ENCODE peak calls at places on chromosomes 4 and X, in eight cellular contexts. C is cardiac muscle cell, L is cardiac fibroblast, M is choroid plexus epithelial cell, V is WERI-Rb-1, U is upper lobe of left lung, O is AG09309, K is left lung. T is an unnamed sample.

GRCh38 chr4:38078590-38079381 is 118.6 kb downstream of the PTTG2 start:
- DNase-seq in C (peak; percentile 78), L (peak; percentile 79), M (peak; percentile 94), V (no peak), U (no peak), O (no peak), K (no peak), T (peak; percentile 92)

GRCh38 chr4:70709551-70710080 is 12.1 kb upstream of the RUFY3 start:
- DNase-seq in C (no peak), L (no peak), M (no peak), V (no peak), U (no peak), O (no peak), K (no peak), T (no peak)

GRCh38 chr4:157996598-157996997 is 176.2 kb downstream of the GASK1B start:
- DNase-seq in C (no peak), L (no peak), M (no peak), V (no peak), U (no peak), O (no peak), K (no peak), T (no peak)

GRCh38 chr4:40486534-40486933 is 143.1 kb downstream of the RBM47 start:
- DNase-seq in C (peak; percentile 71), L (peak; percentile 77), M (peak; percentile 50), V (no peak), U (no peak), O (peak; percentile 17), K (no peak), T (peak; percentile 71)

GRCh38 chrX:119236599-119237525 is 777 bp downstream of the PGRMC1 start:
- DNase-seq in C (peak; percentile 46), L (peak; percentile 52), M (peak; percentile 65), V (peak; percentile 33), U (no peak), O (no peak), K (no peak), T (peak; percentile 68)

GRCh38 chr4:6972911-6973310 is 63.3 kb downstream of the TBC1D14 start:
- DNase-seq in C (no peak), L (no peak), M (peak; percentile 41), V (no peak), U (no peak), O (no peak), K (no peak), T (no peak)

GRCh38 chr4:184386271-184386781 is 88.0 kb downstream of the IRF2 start:
- DNase-seq in C (no peak), L (no peak), M (no peak), V (no peak), U (no peak), O (no peak), K (no peak), T (no peak)

GRCh38 chrX:35046646-35047231 is 104.1 kb downstream of the FAM47B start:
- DNase-seq in C (no peak), L (no peak), M (no peak), V (no peak), U (no peak), O (no peak), K (no peak), T (no peak)

GRCh38 chr4:931194-931959 is 739 bp downstream of the GAK start:
- DNase-seq in C (peak; percentile 20), L (peak; percentile 35), M (peak; percentile 48), V (no peak), U (no peak), O (peak; percentile 43), K (no peak), T (peak; percentile 74)

GRCh38 chrX:121301356-121301755 is 253.9 kb downstream of the GLUD2 start:
- DNase-seq in C (no peak), L (no peak), M (no peak), V (no peak), U (no peak), O (no peak), K (no peak), T (no peak)

GRCh38 chrX:32170481-32170880 is 1040.9 kb downstream of the DMD start:
- DNase-seq in C (no peak), L (no peak), M (no peak), V (no peak), U (no peak), O (no peak), K (no peak), T (no peak)

GRCh38 chr4:141430686-141431085 is 205.7 kb upstream of the IL15 start:
- DNase-seq in C (no peak), L (no peak), M (no peak), V (no peak), U (no peak), O (no peak), K (no peak), T (no peak)

GRCh38 chr4:141427726-141428296 is 207.1 kb downstream of the ZNF330 start:
- DNase-seq in C (no peak), L (no peak), M (no peak), V (no peak), U (no peak), O (no peak), K (no peak), T (peak; percentile 32)

GRCh38 chr4:141425124-141425523 is 204.4 kb downstream of the ZNF330 start:
- DNase-seq in C (peak; percentile 55), L (peak; percentile 45), M (peak; percentile 95), V (no peak), U (no peak), O (peak; percentile 65), K (no peak), T (peak; percentile 71)

GRCh38 chr4:141432000-141432712 is 204.2 kb upstream of the IL15 start:
- DNase-seq in C (peak; percentile 55), L (peak; percentile 17), M (peak; percentile 58), V (peak; percentile 12), U (no peak), O (no peak), K (no peak), T (no peak)

DNA sequence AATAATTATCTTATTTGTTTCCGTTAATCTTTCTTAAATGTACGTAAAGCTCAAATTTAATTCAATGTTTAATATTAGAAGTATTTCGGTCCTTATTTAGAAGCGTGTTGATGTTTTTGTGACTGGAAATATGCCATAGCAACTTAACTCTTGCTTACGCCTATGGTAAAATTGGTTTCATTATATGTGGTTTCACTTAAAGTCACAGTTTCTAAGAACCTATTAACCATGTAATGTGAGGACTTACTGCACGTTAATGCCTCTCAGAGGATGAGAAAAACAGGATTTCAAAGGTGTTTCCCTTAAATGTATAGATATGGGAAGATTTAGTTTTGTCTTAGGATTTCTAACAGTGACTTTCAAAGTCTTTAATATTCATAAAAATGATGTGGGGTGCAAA is 206.4 kb upstream of the IL15 start:
- DNase-seq in C (no peak), L (no peak), M (no peak), V (no peak), U (no peak), O (no peak), K (no peak), T (no peak)
- H3K4me3 ChIP-seq in C (no peak overlapping the region), L (no peak overlapping the region), M (no peak overlapping the region), V (no peak overlapping the region), U (no peak overlapping the region), O (no peak overlapping the region), K (no peak overlapping the region), T (no peak overlapping the region)

GRCh38 chrX:36957425-36958328 is 50.5 kb upstream of the FAM47C start:
- DNase-seq in C (peak; percentile 2), L (no peak), M (no peak), V (no peak), U (peak; percentile 87), O (no peak), K (peak; percentile 37), T (no peak)
- TF ChIP-seq CTCF in C (peak; percentile 12), L (no peak), M (no peak), V (no peak), U (no peak), O (no peak), K (no peak), T (no peak)

GRCh38 chrX:20269848-20270556 is 3.3 kb upstream of the RPS6KA3 start:
- DNase-seq in C (no peak), L (no peak), M (no peak), V (no peak), U (no peak), O (no peak), K (no peak), T (no peak)

GRCh38 chrX:20265726-20266681 is 705 bp downstream of the RPS6KA3 start:
- DNase-seq in C (no peak), L (no peak), M (peak; percentile 34), V (peak; percentile 24), U (peak; percentile 88), O (no peak), K (peak; percentile 43), T (no peak)

GRCh38 chrX:20266810-20267598 is at the start of gene RPS6KA3:
- DNase-seq in C (peak; percentile 93), L (peak; percentile 93), M (peak; percentile 91), V (peak; percentile 88), U (peak; percentile 98), O (no peak), K (peak; percentile 94), T (peak; percentile 78)

GRCh38 chrX:20267599-20267923 is 852 bp upstream of the RPS6KA3 start:
- DNase-seq in C (no peak), L (no peak), M (no peak), V (no peak), U (peak; percentile 42), O (no peak), K (no peak), T (no peak)

GRCh38 chrX:20267924-20268701 is 1.4 kb upstream of the RPS6KA3 start:
- DNase-seq in C (peak; percentile 63), L (peak; percentile 41), M (peak; percentile 55), V (peak; percentile 33), U (peak; percentile 84), O (no peak), K (peak; percentile 62), T (no peak)
- H3K4me3 ChIP-seq in C (peak overlapping the region; percentile 81), L (peak overlapping the region; percentile 67), M (peak overlapping the region; percentile 69), V (peak overlapping the region; percentile 71), U (no peak overlapping the region), O (peak overlapping the region; percentile 64), K (peak overlapping the region; percentile 62), T (peak overlapping the region; percentile 48)

GRCh38 chr4:59369228-59369627 is 1830.9 kb upstream of the ADGRL3 start:
- DNase-seq in C (no peak), L (no peak), M (no peak), V (no peak), U (no peak), O (no peak), K (no peak), T (no peak)

DNA sequence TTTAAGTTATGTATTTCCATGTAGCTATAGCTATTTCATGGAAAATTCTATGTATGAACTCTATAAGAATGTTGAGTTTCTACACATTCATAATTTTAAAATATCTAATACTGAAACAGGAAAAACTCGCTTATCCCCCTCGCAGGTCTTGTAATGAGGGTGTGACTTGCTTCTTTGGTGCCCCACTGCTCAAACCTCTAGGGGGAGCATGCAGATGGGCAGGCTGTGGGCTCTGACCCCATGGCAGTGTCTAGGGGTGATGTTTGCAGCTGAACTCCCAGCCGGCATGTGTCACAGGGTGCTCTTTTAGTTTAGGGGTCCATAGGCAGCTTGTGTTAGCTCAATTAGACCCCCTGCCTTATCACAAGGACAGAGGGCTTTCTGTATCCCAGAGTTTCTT is 1825.7 kb upstream of the ADGRL3 start:
- DNase-seq in C (no peak), L (no peak), M (no peak), V (no peak), U (no peak), O (no peak), K (no peak), T (no peak)
- TF ChIP-seq CTCF in C (no peak), L (no peak), M (no peak), V (no peak), U (no peak), O (no peak), K (no peak), T (no peak)